ENCODE peak calls at places on chromosomes 13 and 19, in ten cellular contexts. One of them, this sample, is unnamed.

GRCh38 chr13:93496985-93497673 is 270.5 kb downstream of the GPC6 start:
- DNase-seq in OCI-LY7: no peak
- DNase-seq in T-helper 1 cell: no peak
- DNase-seq in Caki2: no peak
- DNase-seq in stimulated activated CD4-positive, alpha-beta T cell treated with anti-CD3 and anti-CD28 coated beads, Interleukin-15, amount 100 ng/mL, for 48 hours: no peak
- DNase-seq in Caco-2: no peak
- DNase-seq in NCI-H226: no peak
- DNase-seq in A172: no peak
- DNase-seq in midbrain: no peak
- DNase-seq in AG04450: no peak
- DNase-seq in this sample: peak

GRCh38 chr19:32861596-32861995 is 8.0 kb downstream of the SLC7A9 start:
- DNase-seq in OCI-LY7: no peak
- DNase-seq in T-helper 1 cell: no peak
- DNase-seq in Caki2: no peak
- DNase-seq in stimulated activated CD4-positive, alpha-beta T cell treated with anti-CD3 and anti-CD28 coated beads, Interleukin-15, amount 100 ng/mL, for 48 hours: no peak
- DNase-seq in Caco-2: no peak
- DNase-seq in NCI-H226: no peak
- DNase-seq in A172: no peak
- DNase-seq in midbrain: no peak
- DNase-seq in AG04450: no peak
- DNase-seq in this sample: no peak

GRCh38 chr13:41552031-41552430 is 94.7 kb downstream of the RGCC start:
- DNase-seq in OCI-LY7: no peak
- DNase-seq in T-helper 1 cell: no peak
- DNase-seq in Caki2: no peak
- DNase-seq in stimulated activated CD4-positive, alpha-beta T cell treated with anti-CD3 and anti-CD28 coated beads, Interleukin-15, amount 100 ng/mL, for 48 hours: no peak
- DNase-seq in Caco-2: no peak
- DNase-seq in NCI-H226: no peak
- DNase-seq in A172: no peak
- DNase-seq in midbrain: peak
- DNase-seq in AG04450: no peak
- DNase-seq in this sample: no peak

GRCh38 chr13:30053904-30054303 is 203.5 kb upstream of the UBL3 start:
- DNase-seq in OCI-LY7: no peak
- DNase-seq in T-helper 1 cell: no peak
- DNase-seq in Caki2: no peak
- DNase-seq in stimulated activated CD4-positive, alpha-beta T cell treated with anti-CD3 and anti-CD28 coated beads, Interleukin-15, amount 100 ng/mL, for 48 hours: no peak
- DNase-seq in Caco-2: no peak
- DNase-seq in NCI-H226: no peak
- DNase-seq in A172: no peak
- DNase-seq in midbrain: no peak
- DNase-seq in AG04450: no peak
- DNase-seq in this sample: no peak

GRCh38 chr13:46296920-46297319 is 85.2 kb downstream of the LRRC63 start:
- DNase-seq in OCI-LY7: no peak
- DNase-seq in T-helper 1 cell: no peak
- DNase-seq in Caki2: peak
- DNase-seq in stimulated activated CD4-positive, alpha-beta T cell treated with anti-CD3 and anti-CD28 coated beads, Interleukin-15, amount 100 ng/mL, for 48 hours: no peak
- DNase-seq in Caco-2: no peak
- DNase-seq in NCI-H226: peak
- DNase-seq in A172: peak
- DNase-seq in midbrain: no peak
- DNase-seq in AG04450: peak
- DNase-seq in this sample: peak

GRCh38 chr13:21343659-21344058 is 115.4 kb downstream of the ZDHHC20 start:
- DNase-seq in OCI-LY7: no peak
- DNase-seq in T-helper 1 cell: no peak
- DNase-seq in Caki2: no peak
- DNase-seq in stimulated activated CD4-positive, alpha-beta T cell treated with anti-CD3 and anti-CD28 coated beads, Interleukin-15, amount 100 ng/mL, for 48 hours: no peak
- DNase-seq in Caco-2: no peak
- DNase-seq in NCI-H226: no peak
- DNase-seq in A172: no peak
- DNase-seq in midbrain: no peak
- DNase-seq in AG04450: no peak
- DNase-seq in this sample: no peak

GRCh38 chr19:31214086-31214485 is 135.2 kb downstream of the TSHZ3 start:
- DNase-seq in OCI-LY7: no peak
- DNase-seq in T-helper 1 cell: peak
- DNase-seq in Caki2: peak
- DNase-seq in stimulated activated CD4-positive, alpha-beta T cell treated with anti-CD3 and anti-CD28 coated beads, Interleukin-15, amount 100 ng/mL, for 48 hours: peak
- DNase-seq in Caco-2: no peak
- DNase-seq in NCI-H226: peak
- DNase-seq in A172: peak
- DNase-seq in midbrain: no peak
- DNase-seq in AG04450: peak
- DNase-seq in this sample: peak

GRCh38 chr13:112217431-112217830 is 150.5 kb downstream of the SOX1 start:
- DNase-seq in OCI-LY7: no peak
- DNase-seq in T-helper 1 cell: no peak
- DNase-seq in Caki2: no peak
- DNase-seq in stimulated activated CD4-positive, alpha-beta T cell treated with anti-CD3 and anti-CD28 coated beads, Interleukin-15, amount 100 ng/mL, for 48 hours: no peak
- DNase-seq in Caco-2: no peak
- DNase-seq in NCI-H226: no peak
- DNase-seq in A172: no peak
- DNase-seq in midbrain: no peak
- DNase-seq in AG04450: no peak
- DNase-seq in this sample: no peak

GRCh38 chr19:41940443-41941409 is 12.5 kb upstream of the ERFL start:
- DNase-seq in OCI-LY7: no peak
- DNase-seq in T-helper 1 cell: no peak
- DNase-seq in Caki2: no peak
- DNase-seq in stimulated activated CD4-positive, alpha-beta T cell treated with anti-CD3 and anti-CD28 coated beads, Interleukin-15, amount 100 ng/mL, for 48 hours: no peak
- DNase-seq in Caco-2: no peak
- DNase-seq in NCI-H226: no peak
- DNase-seq in A172: no peak
- DNase-seq in midbrain: no peak
- DNase-seq in AG04450: no peak
- DNase-seq in this sample: no peak

GRCh38 chr19:662962-663681 is at the start of gene RNF126:
- DNase-seq in OCI-LY7: peak
- DNase-seq in T-helper 1 cell: peak
- DNase-seq in Caki2: peak
- DNase-seq in stimulated activated CD4-positive, alpha-beta T cell treated with anti-CD3 and anti-CD28 coated beads, Interleukin-15, amount 100 ng/mL, for 48 hours: peak
- DNase-seq in Caco-2: peak
- DNase-seq in NCI-H226: peak
- DNase-seq in A172: peak
- DNase-seq in midbrain: peak
- DNase-seq in AG04450: peak
- DNase-seq in this sample: no peak

GRCh38 chr19:19232231-19232630 is 20.5 kb downstream of the NCAN start:
- DNase-seq in OCI-LY7: no peak
- DNase-seq in T-helper 1 cell: no peak
- DNase-seq in Caki2: no peak
- DNase-seq in stimulated activated CD4-positive, alpha-beta T cell treated with anti-CD3 and anti-CD28 coated beads, Interleukin-15, amount 100 ng/mL, for 48 hours: no peak
- DNase-seq in Caco-2: no peak
- DNase-seq in NCI-H226: no peak
- DNase-seq in A172: no peak
- DNase-seq in midbrain: no peak
- DNase-seq in AG04450: no peak
- DNase-seq in this sample: no peak

GRCh38 chr13:110465696-110466095 is 95.8 kb downstream of the RAB20 start:
- DNase-seq in OCI-LY7: no peak
- DNase-seq in T-helper 1 cell: no peak
- DNase-seq in Caki2: no peak
- DNase-seq in stimulated activated CD4-positive, alpha-beta T cell treated with anti-CD3 and anti-CD28 coated beads, Interleukin-15, amount 100 ng/mL, for 48 hours: no peak
- DNase-seq in Caco-2: no peak
- DNase-seq in NCI-H226: no peak
- DNase-seq in A172: no peak
- DNase-seq in midbrain: no peak
- DNase-seq in AG04450: no peak
- DNase-seq in this sample: no peak

GRCh38 chr19:38666662-38667448 is 19.4 kb downstream of the ACTN4 start:
- DNase-seq in OCI-LY7: peak
- DNase-seq in T-helper 1 cell: no peak
- DNase-seq in Caki2: peak
- DNase-seq in stimulated activated CD4-positive, alpha-beta T cell treated with anti-CD3 and anti-CD28 coated beads, Interleukin-15, amount 100 ng/mL, for 48 hours: no peak
- DNase-seq in Caco-2: no peak
- DNase-seq in NCI-H226: peak
- DNase-seq in A172: peak
- DNase-seq in midbrain: no peak
- DNase-seq in AG04450: no peak
- DNase-seq in this sample: no peak

GRCh38 chr13:76225815-76226489 is 589.8 kb downstream of the LMO7 start:
- DNase-seq in OCI-LY7: no peak
- DNase-seq in T-helper 1 cell: no peak
- DNase-seq in Caki2: no peak
- DNase-seq in stimulated activated CD4-positive, alpha-beta T cell treated with anti-CD3 and anti-CD28 coated beads, Interleukin-15, amount 100 ng/mL, for 48 hours: no peak
- DNase-seq in Caco-2: no peak
- DNase-seq in NCI-H226: no peak
- DNase-seq in A172: no peak
- DNase-seq in midbrain: no peak
- DNase-seq in AG04450: peak
- DNase-seq in this sample: no peak

GRCh38 chr13:90201198-90201597 is 1146.3 kb upstream of the MIR17HG start:
- DNase-seq in OCI-LY7: no peak
- DNase-seq in T-helper 1 cell: no peak
- DNase-seq in Caki2: no peak
- DNase-seq in stimulated activated CD4-positive, alpha-beta T cell treated with anti-CD3 and anti-CD28 coated beads, Interleukin-15, amount 100 ng/mL, for 48 hours: no peak
- DNase-seq in Caco-2: no peak
- DNase-seq in NCI-H226: no peak
- DNase-seq in A172: no peak
- DNase-seq in midbrain: no peak
- DNase-seq in AG04450: no peak
- DNase-seq in this sample: peak

GRCh38 chr19:41932259-41933130 is 4.2 kb upstream of the ERFL start:
- DNase-seq in OCI-LY7: no peak
- DNase-seq in T-helper 1 cell: no peak
- DNase-seq in Caki2: no peak
- DNase-seq in stimulated activated CD4-positive, alpha-beta T cell treated with anti-CD3 and anti-CD28 coated beads, Interleukin-15, amount 100 ng/mL, for 48 hours: no peak
- DNase-seq in Caco-2: no peak
- DNase-seq in NCI-H226: no peak
- DNase-seq in A172: no peak
- DNase-seq in midbrain: no peak
- DNase-seq in AG04450: no peak
- DNase-seq in this sample: no peak

GRCh38 chr13:74246398-74246975 is 112.3 kb upstream of the KLF12 start:
- DNase-seq in OCI-LY7: no peak
- DNase-seq in T-helper 1 cell: no peak
- DNase-seq in Caki2: no peak
- DNase-seq in stimulated activated CD4-positive, alpha-beta T cell treated with anti-CD3 and anti-CD28 coated beads, Interleukin-15, amount 100 ng/mL, for 48 hours: no peak
- DNase-seq in Caco-2: no peak
- DNase-seq in NCI-H226: no peak
- DNase-seq in A172: no peak
- DNase-seq in midbrain: no peak
- DNase-seq in AG04450: no peak
- DNase-seq in this sample: no peak

GRCh38 chr19:55114566-55115145 is 2.8 kb downstream of the PPP1R12C start:
- DNase-seq in OCI-LY7: no peak
- DNase-seq in T-helper 1 cell: no peak
- DNase-seq in Caki2: no peak
- DNase-seq in stimulated activated CD4-positive, alpha-beta T cell treated with anti-CD3 and anti-CD28 coated beads, Interleukin-15, amount 100 ng/mL, for 48 hours: no peak
- DNase-seq in Caco-2: no peak
- DNase-seq in NCI-H226: no peak
- DNase-seq in A172: no peak
- DNase-seq in midbrain: no peak
- DNase-seq in AG04450: no peak
- DNase-seq in this sample: no peak

GRCh38 chr13:29362849-29363604 is 232.5 kb downstream of the SLC7A1 start:
- DNase-seq in OCI-LY7: peak
- DNase-seq in T-helper 1 cell: no peak
- DNase-seq in Caki2: peak
- DNase-seq in stimulated activated CD4-positive, alpha-beta T cell treated with anti-CD3 and anti-CD28 coated beads, Interleukin-15, amount 100 ng/mL, for 48 hours: no peak
- DNase-seq in Caco-2: peak
- DNase-seq in NCI-H226: no peak
- DNase-seq in A172: peak
- DNase-seq in midbrain: peak
- DNase-seq in AG04450: peak
- DNase-seq in this sample: peak

This sample was measured in foreskin keratinocyte.